ENCODE peak calls at places on chromosome 3, in four cellular contexts. T, M, E and O are unnamed samples.

GRCh38 chr3:187084580-187084979 is 54.7 kb downstream of the RPL39L start:
- DNase-seq in T (no peak), M (no peak), E (no peak), O (no peak)

GRCh38 chr3:51675201-51675611 is 4.2 kb downstream of the TEX264 start:
- DNase-seq in T (no peak), M (no peak), E (peak), O (no peak)

GRCh38 chr3:180036678-180037455 is at the start of gene PEX5L:
- DNase-seq in T (peak), M (no peak), E (peak), O (no peak)

GRCh38 chr3:187208159-187208558 is 10.9 kb downstream of the RTP1 start:
- DNase-seq in T (no peak), M (no peak), E (peak), O (no peak)

GRCh38 chr3:70871909-70872656 is 559.6 kb upstream of the MDFIC2 start:
- DNase-seq in T (no peak), M (no peak), E (peak), O (no peak)

GRCh38 chr3:71063768-71064287 is 519.7 kb downstream of the FOXP1 start:
- DNase-seq in T (no peak), M (no peak), E (peak), O (peak)

GRCh38 chr3:187101184-187102072 is 37.9 kb downstream of the RPL39L start:
- DNase-seq in T (peak), M (peak), E (no peak), O (peak)

GRCh38 chr3:172246107-172246870 is 202.0 kb downstream of the GHSR start:
- DNase-seq in T (no peak), M (no peak), E (no peak), O (no peak)

GRCh38 chr3:101619734-101620133 is 45.8 kb downstream of the PCNP start:
- DNase-seq in T (no peak), M (peak), E (no peak), O (no peak)

GRCh38 chr3:172074578-172074977 is 35.2 kb downstream of the FNDC3B start:
- DNase-seq in T (peak), M (no peak), E (no peak), O (no peak)

GRCh38 chr3:191376742-191377141 is 46.4 kb upstream of the UTS2B start:
- DNase-seq in T (no peak), M (no peak), E (peak), O (no peak)

GRCh38 chr3:16842710-16843270 is 42.0 kb upstream of the PLCL2 start:
- DNase-seq in T (no peak), M (no peak), E (peak), O (no peak)

GRCh38 chr3:182276512-182276911 is 516.8 kb upstream of the ATP11B start:
- DNase-seq in T (no peak), M (no peak), E (no peak), O (no peak)

GRCh38 chr3:123758081-123758564 is 126.0 kb downstream of the MYLK start:
- DNase-seq in T (no peak), M (no peak), E (peak), O (no peak)

GRCh38 chr3:185685231-185686035 is 99.3 kb downstream of the SENP2 start:
- DNase-seq in T (no peak), M (no peak), E (peak), O (no peak)

GRCh38 chr3:52216585-52217408 is 8.6 kb downstream of the TLR9 start:
- DNase-seq in T (peak), M (peak), E (peak), O (peak)

GRCh38 chr3:136351351-136351750 is 101.2 kb downstream of the PCCB start:
- DNase-seq in T (no peak), M (no peak), E (no peak), O (no peak)

DNA sequence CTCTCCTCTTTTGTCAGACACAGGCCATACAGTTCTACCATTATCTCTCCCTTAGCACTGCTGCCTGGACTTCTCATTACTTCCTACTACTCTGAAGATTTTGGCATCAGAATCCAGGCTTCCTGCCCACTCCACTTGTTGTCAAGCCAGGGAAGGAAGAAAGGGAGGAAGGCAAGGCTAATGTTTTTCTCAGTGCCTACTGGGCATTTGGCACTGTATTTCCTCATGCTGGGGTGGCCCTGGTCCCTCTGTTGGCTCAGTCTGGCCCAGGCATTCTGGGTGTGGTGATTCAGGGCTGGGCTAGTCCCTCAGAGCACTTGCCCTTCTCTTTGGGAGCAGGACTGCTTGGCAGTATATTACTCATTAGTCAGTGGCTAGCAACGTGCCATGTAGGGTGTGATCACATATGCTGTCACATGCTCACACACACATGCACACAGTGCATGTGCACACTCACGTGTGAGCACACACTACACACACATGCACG is 52.9 kb downstream of the BSN start:
- DNase-seq in T (no peak), M (no peak), E (peak), O (no peak)
- TF ChIP-seq CTCF in T (no peak), M (no peak), E (no peak), O (no peak)

DNA sequence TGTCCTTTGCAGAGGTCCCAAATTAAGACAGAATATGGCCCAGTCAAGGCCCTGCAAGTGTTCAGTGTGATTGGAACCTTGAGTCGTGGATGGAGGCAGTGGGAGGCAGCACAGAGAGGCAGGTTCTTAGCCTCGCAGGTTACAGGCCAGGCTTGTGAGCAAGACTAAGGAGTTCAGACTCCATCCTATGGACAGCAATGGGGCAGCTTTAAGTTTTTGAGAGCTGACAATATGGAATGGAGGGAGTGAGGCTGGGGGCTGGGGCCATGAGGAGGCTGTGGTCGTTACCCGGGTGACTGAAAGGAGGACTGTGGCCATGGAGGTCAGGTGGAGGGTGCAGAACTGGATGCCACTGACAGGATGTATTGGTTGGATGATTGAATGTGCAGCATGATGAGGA is 74.1 kb upstream of the PRR23C start:
- DNase-seq in T (no peak), M (peak), E (no peak), O (no peak)
- H3K4me3 ChIP-seq in T (no peak), M (no peak), E (no peak), O (no peak)

GRCh38 chr3:140752499-140752898 is 74.6 kb downstream of the TRIM42 start:
- DNase-seq in T (no peak), M (no peak), E (no peak), O (no peak)
- TF ChIP-seq CTCF in T (no peak), M (no peak), E (no peak), O (no peak)

GRCh38 chr3:138451595-138452162 is 17.3 kb downstream of the ESYT3 start:
- DNase-seq in T (no peak), M (peak), E (no peak), O (no peak)
- H3K4me3 ChIP-seq in T (no peak), M (no peak), E (no peak), O (no peak)

GRCh38 chr3:47794585-47794984 is 8.4 kb upstream of the DHX30 start:
- DNase-seq in T (no peak), M (no peak), E (no peak), O (no peak)

GRCh38 chr3:47803478-47804025 is 614 bp downstream of the DHX30 start:
- DNase-seq in T (no peak), M (no peak), E (no peak), O (no peak)

GRCh38 chr3:47802734-47803477 is at the start of gene DHX30:
- DNase-seq in T (peak), M (peak), E (peak), O (peak)

GRCh38 chr3:47804571-47804970 is 1.6 kb downstream of the DHX30 start:
- DNase-seq in T (no peak), M (no peak), E (peak), O (no peak)

GRCh38 chr3:47799733-47800132 is 3.2 kb upstream of the DHX30 start:
- DNase-seq in T (no peak), M (no peak), E (peak), O (no peak)
- TF ChIP-seq CTCF in T (peak), M (no peak), E (peak), O (no peak)